ENCODE peak calls at places on chromosome 9, in six cellular contexts. Y is K562, O is GM12878, I is GM12891, Q is HepG2, N is H1. Z is an unnamed sample.

GRCh38 chr9:9790216-9790872 is 822.5 kb downstream of the PTPRD start:
- DNase-seq in Y (peak; percentile 13), O (no peak), I (no peak), Q (peak; percentile 45), N (no peak), Z (no peak)

GRCh38 chr9:97873877-97874276 is 20.9 kb downstream of the FOXE1 start:
- DNase-seq in Y (no peak), O (no peak), I (no peak), Q (no peak), N (peak; percentile 35), Z (no peak)

GRCh38 chr9:91177661-91178280 is 183.9 kb downstream of the AUH start:
- DNase-seq in Y (no peak), O (no peak), I (no peak), Q (no peak), N (peak; percentile 24), Z (no peak)

GRCh38 chr9:99954841-99955240 is 48.4 kb downstream of the STX17 start:
- DNase-seq in Y (no peak), O (peak; percentile 17), I (no peak), Q (no peak), N (no peak), Z (no peak)

GRCh38 chr9:94950733-94951590 is 224.5 kb downstream of the AOPEP start:
- DNase-seq in Y (no peak), O (no peak), I (no peak), Q (peak; percentile 88), N (no peak), Z (no peak)

GRCh38 chr9:82170871-82171270 is 182.3 kb downstream of the SPATA31D1 start:
- DNase-seq in Y (no peak), O (no peak), I (no peak), Q (no peak), N (no peak), Z (no peak)

GRCh38 chr9:122055668-122056067 is 37.4 kb downstream of the TTLL11 start:
- DNase-seq in Y (no peak), O (no peak), I (no peak), Q (no peak), N (no peak), Z (no peak)

GRCh38 chr9:115289757-115290208 is 171.8 kb upstream of the TNC start:
- DNase-seq in Y (no peak), O (no peak), I (no peak), Q (no peak), N (no peak), Z (no peak)

GRCh38 chr9:123912167-123912897 is 17.6 kb downstream of the DENND1A start:
- DNase-seq in Y (no peak), O (no peak), I (no peak), Q (no peak), N (no peak), Z (no peak)

GRCh38 chr9:69931340-69931739 is 110.7 kb downstream of the CFAP95 start:
- DNase-seq in Y (peak; percentile 4), O (no peak), I (no peak), Q (peak; percentile 9), N (no peak), Z (no peak)

GRCh38 chr9:134775552-134775951 is 105.1 kb upstream of the FCN2 start:
- DNase-seq in Y (no peak), O (no peak), I (no peak), Q (no peak), N (no peak), Z (no peak)

GRCh38 chr9:121612511-121612998 is 38.9 kb upstream of the DAB2IP start:
- DNase-seq in Y (peak; percentile 3), O (no peak), I (no peak), Q (no peak), N (no peak), Z (no peak)

GRCh38 chr9:127927457-127928231 is 2.9 kb downstream of the PIP5KL1 start:
- DNase-seq in Y (peak; percentile 82), O (no peak), I (no peak), Q (no peak), N (peak; percentile 88), Z (no peak)

GRCh38 chr9:93549636-93550035 is 26.7 kb upstream of the PHF2 start:
- DNase-seq in Y (no peak), O (no peak), I (no peak), Q (no peak), N (no peak), Z (no peak)

DNA sequence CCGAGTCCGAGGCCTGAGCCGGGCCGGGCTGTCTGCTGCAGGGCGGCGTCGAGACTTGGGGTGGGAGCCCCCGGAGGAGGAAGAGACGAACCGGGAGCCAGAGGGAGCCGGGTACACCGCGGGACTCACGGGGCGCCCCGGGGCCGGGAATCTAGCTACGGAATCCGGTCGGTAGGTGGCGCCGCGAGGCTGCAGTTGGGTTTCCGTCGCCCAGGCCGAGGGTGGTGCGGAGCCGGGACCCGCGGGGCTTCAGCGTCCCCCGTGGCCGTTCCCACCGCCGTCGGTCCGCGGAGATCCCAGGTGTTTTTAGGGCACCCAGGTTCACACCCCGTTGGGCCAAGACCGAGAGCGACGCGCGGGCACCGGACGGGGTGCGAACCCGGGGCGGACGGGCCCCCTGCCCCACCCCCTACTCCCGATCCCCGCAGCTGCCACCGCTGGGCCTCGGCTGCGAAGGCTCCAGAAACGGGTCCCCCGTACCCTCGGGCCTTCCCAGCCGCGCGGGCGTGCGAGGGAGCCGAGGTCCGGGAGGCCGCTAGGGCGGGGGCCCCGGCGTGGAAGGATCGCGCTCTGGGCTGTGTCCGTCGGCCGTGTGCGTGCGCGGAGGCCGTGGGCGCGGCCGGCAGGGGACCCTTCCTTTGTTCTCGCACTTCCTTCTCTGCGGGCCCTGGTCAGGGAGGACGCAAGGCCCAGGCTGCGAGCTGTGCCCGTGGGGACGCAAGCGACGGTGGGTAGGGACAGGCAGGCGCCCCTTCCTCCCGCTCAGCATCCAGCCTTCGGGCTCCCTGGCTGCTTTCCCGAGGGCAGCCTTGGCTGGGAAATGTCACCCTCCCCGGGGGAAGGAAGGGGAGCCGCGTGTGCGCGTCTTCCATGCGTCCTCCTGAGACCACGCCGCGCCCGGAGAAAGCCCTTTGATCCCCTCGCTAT is 146.6 kb downstream of the GAPVD1 start:
- DNase-seq in Y (peak; percentile 88), O (no peak), I (peak; percentile 97), Q (peak; percentile 39), N (peak; percentile 95), Z (peak; percentile 98)
- TF ChIP-seq POLR2AphosphoS5 in Y (no peak), O (no peak), I (no peak), Q (no peak), N (no peak), Z (no peak)

DNA sequence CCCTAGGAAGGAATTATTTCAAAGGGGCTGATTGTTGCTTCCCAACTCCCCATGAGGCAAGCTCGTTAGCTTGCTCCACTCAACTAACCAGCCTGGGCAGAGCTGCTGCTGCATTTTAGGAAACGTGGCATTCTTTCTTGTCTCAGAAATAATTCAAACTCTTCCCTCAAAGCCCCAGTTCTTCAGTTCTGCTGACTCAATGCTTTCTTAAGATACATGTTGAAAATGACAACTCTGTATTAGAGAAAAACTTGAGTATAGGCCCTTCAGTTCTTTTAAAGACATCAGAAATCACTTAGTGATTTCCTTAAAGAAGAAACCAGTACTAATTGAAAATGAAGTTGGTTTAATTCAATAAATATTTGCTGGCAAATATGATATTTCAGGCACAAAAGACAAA is 327.9 kb downstream of the MLLT3 start:
- DNase-seq in Y (no peak), O (no peak), I (no peak), Q (no peak), N (no peak), Z (no peak)
- TF ChIP-seq TAF1 in Y (no peak), O (no peak), I (no peak), Q (no peak), N (no peak), Z (no peak)

GRCh38 chr9:32524558-32525461 is 1.2 kb downstream of the RIGI start:
- DNase-seq in Y (no peak), O (peak; percentile 9), I (no peak), Q (peak; percentile 18), N (no peak), Z (no peak)

GRCh38 chr9:32526707-32527048 is 682 bp upstream of the RIGI start:
- DNase-seq in Y (no peak), O (no peak), I (no peak), Q (no peak), N (no peak), Z (no peak)

GRCh38 chr9:32525506-32525905 is 490 bp downstream of the RIGI start:
- DNase-seq in Y (peak; percentile 2), O (peak; percentile 7), I (no peak), Q (no peak), N (no peak), Z (no peak)

GRCh38 chr9:32523910-32524309 is 2.1 kb downstream of the RIGI start:
- DNase-seq in Y (no peak), O (no peak), I (no peak), Q (peak; percentile 9), N (no peak), Z (no peak)

DNA sequence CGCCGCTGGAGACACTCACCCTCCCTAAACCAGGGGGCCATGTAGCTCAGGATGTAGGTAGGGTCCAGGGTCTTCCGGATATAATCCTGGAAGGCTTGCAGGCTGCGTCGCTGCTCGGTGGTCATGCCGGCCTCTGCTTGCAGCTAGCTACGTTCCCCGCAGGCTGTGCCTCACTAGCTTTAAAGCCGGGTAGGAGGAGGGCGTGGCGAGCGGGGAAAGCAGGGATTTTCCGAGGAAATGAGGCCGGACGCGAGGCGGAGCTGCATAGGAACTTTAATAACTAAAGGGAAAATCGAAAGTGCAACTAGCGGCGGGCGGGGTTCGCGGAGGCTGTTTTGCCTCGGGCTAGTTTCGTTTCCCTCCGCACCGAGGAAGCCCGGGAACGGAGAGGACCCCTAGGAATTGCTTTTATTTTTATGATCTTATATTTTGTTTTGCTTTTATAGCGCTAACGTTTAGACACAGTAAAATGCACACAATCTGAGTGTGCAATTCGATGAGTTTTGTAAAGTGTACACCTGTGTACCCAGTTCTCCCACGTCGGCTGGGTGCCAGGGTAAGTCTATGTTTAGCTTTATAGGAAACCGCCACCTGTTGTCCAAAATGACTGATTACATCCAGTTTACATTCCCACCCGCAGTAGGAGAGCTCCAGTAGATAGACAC is at the start of gene RIGI:
- DNase-seq in Y (peak; percentile 69), O (peak; percentile 51), I (peak; percentile 10), Q (peak; percentile 89), N (peak; percentile 80), Z (no peak)
- TF ChIP-seq POLR2A in Y (no peak), O (peak; percentile 62), I (no peak), Q (peak; percentile 65), N (peak; percentile 74), Z (peak; percentile 56)

GRCh38 chr9:136673088-136673969 is 10.6 kb downstream of the EGFL7 start:
- DNase-seq in Y (peak; percentile 75), O (no peak), I (no peak), Q (no peak), N (no peak), Z (no peak)

GRCh38 chr9:136675477-136676296 is 11.6 kb downstream of the AGPAT2 start:
- DNase-seq in Y (peak; percentile 40), O (no peak), I (no peak), Q (no peak), N (no peak), Z (no peak)

GRCh38 chr9:136674786-136675349 is 12.2 kb downstream of the EGFL7 start:
- DNase-seq in Y (peak; percentile 85), O (no peak), I (no peak), Q (peak; percentile 82), N (no peak), Z (no peak)

GRCh38 chr9:136672431-136673087 is 9.8 kb downstream of the EGFL7 start:
- DNase-seq in Y (peak; percentile 27), O (no peak), I (no peak), Q (no peak), N (no peak), Z (no peak)

GRCh38 chr9:136673970-136674785 is 11.5 kb downstream of the EGFL7 start:
- DNase-seq in Y (peak; percentile 67), O (no peak), I (no peak), Q (no peak), N (no peak), Z (no peak)
- TF ChIP-seq POLR2AphosphoS5 in Y (peak; percentile 18), O (no peak), I (no peak), Q (no peak), N (no peak), Z (no peak)

GRCh38 chr9:4713849-4714248 is 27.2 kb downstream of the AK3 start:
- DNase-seq in Y (no peak), O (no peak), I (no peak), Q (no peak), N (no peak), Z (no peak)
- TF ChIP-seq TAF1 in Y (no peak), O (no peak), I (no peak), Q (no peak), N (no peak), Z (no peak)